ENCODE peak calls at places on chromosomes 5 and 9, in eight cellular contexts. One of them, this sample, is unnamed.
A peak's percentile ranks its signal among the peaks of the same experiment; 100 is the strongest.

GRCh38 chr5:153719324-153719723 is 228.9 kb downstream of the GRIA1 start:
- DNase-seq in putamen: no peak
- DNase-seq in activated gamma-delta T cell: no peak
- DNase-seq in epithelial cell of prostate: no peak
- DNase-seq in T follicular helper cell: no peak
- DNase-seq in ELR: no peak
- DNase-seq in pulmonary artery endothelial cell: no peak
- DNase-seq in activated T-helper 1 cell treated with Interleukin-2 at 50 U/mL for 16 hours: no peak
- DNase-seq in this sample: no peak

GRCh38 chr5:175589714-175590113 is 68.2 kb upstream of the HRH2 start:
- DNase-seq in ELR: no peak
- DNase-seq in pulmonary artery endothelial cell: no peak
- DNase-seq in T follicular helper cell: no peak
- DNase-seq in epithelial cell of prostate: no peak
- DNase-seq in activated gamma-delta T cell: no peak
- DNase-seq in putamen: no peak
- DNase-seq in activated T-helper 1 cell treated with Interleukin-2 at 50 U/mL for 16 hours: no peak
- DNase-seq in this sample: no peak

GRCh38 chr9:137453643-137454081 is 5.5 kb downstream of the NSMF start:
- DNase-seq in epithelial cell of prostate: no peak
- DNase-seq in putamen: no peak
- DNase-seq in pulmonary artery endothelial cell: peak; percentile 39
- DNase-seq in T follicular helper cell: peak; percentile 54
- DNase-seq in activated gamma-delta T cell: no peak
- DNase-seq in activated T-helper 1 cell treated with Interleukin-2 at 50 U/mL for 16 hours: peak; percentile 51
- DNase-seq in ELR: peak; percentile 67
- DNase-seq in this sample: peak; percentile 92

GRCh38 chr9:88816141-88816540 is 175.1 kb upstream of the S1PR3 start:
- DNase-seq in activated gamma-delta T cell: no peak
- DNase-seq in ELR: peak; percentile 86
- DNase-seq in T follicular helper cell: no peak
- DNase-seq in activated T-helper 1 cell treated with Interleukin-2 at 50 U/mL for 16 hours: no peak
- DNase-seq in putamen: no peak
- DNase-seq in epithelial cell of prostate: no peak
- DNase-seq in pulmonary artery endothelial cell: no peak
- DNase-seq in this sample: no peak

GRCh38 chr5:54654211-54654610 is 136.7 kb downstream of the SNX18 start:
- DNase-seq in T follicular helper cell: no peak
- DNase-seq in epithelial cell of prostate: no peak
- DNase-seq in ELR: no peak
- DNase-seq in pulmonary artery endothelial cell: no peak
- DNase-seq in activated T-helper 1 cell treated with Interleukin-2 at 50 U/mL for 16 hours: no peak
- DNase-seq in putamen: no peak
- DNase-seq in activated gamma-delta T cell: no peak
- DNase-seq in this sample: no peak

GRCh38 chr9:90825586-90825985 is 24.0 kb downstream of the SYK start:
- DNase-seq in activated T-helper 1 cell treated with Interleukin-2 at 50 U/mL for 16 hours: no peak
- DNase-seq in putamen: no peak
- DNase-seq in pulmonary artery endothelial cell: no peak
- DNase-seq in T follicular helper cell: no peak
- DNase-seq in activated gamma-delta T cell: no peak
- DNase-seq in epithelial cell of prostate: no peak
- DNase-seq in ELR: no peak
- DNase-seq in this sample: no peak

GRCh38 chr5:154415114-154415513 is 30.7 kb upstream of the SAP30L start:
- DNase-seq in pulmonary artery endothelial cell: no peak
- DNase-seq in activated gamma-delta T cell: no peak
- DNase-seq in T follicular helper cell: no peak
- DNase-seq in epithelial cell of prostate: no peak
- DNase-seq in ELR: no peak
- DNase-seq in putamen: no peak
- DNase-seq in activated T-helper 1 cell treated with Interleukin-2 at 50 U/mL for 16 hours: no peak
- DNase-seq in this sample: no peak

GRCh38 chr5:176391479-176391878 is 2.9 kb downstream of the HIGD2A start:
- DNase-seq in pulmonary artery endothelial cell: no peak
- DNase-seq in ELR: no peak
- DNase-seq in T follicular helper cell: no peak
- DNase-seq in activated gamma-delta T cell: no peak
- DNase-seq in epithelial cell of prostate: no peak
- DNase-seq in putamen: no peak
- DNase-seq in activated T-helper 1 cell treated with Interleukin-2 at 50 U/mL for 16 hours: no peak
- DNase-seq in this sample: peak; percentile 29

GRCh38 chr9:34049630-34050384 is 1.1 kb upstream of the UBAP2 start:
- DNase-seq in putamen: no peak
- DNase-seq in activated T-helper 1 cell treated with Interleukin-2 at 50 U/mL for 16 hours: no peak
- DNase-seq in pulmonary artery endothelial cell: no peak
- DNase-seq in activated gamma-delta T cell: no peak
- DNase-seq in epithelial cell of prostate: no peak
- DNase-seq in ELR: no peak
- DNase-seq in T follicular helper cell: no peak
- DNase-seq in this sample: no peak

GRCh38 chr5:154329062-154329461 is 116.7 kb upstream of the SAP30L start:
- DNase-seq in activated gamma-delta T cell: no peak
- DNase-seq in T follicular helper cell: no peak
- DNase-seq in putamen: no peak
- DNase-seq in ELR: no peak
- DNase-seq in epithelial cell of prostate: no peak
- DNase-seq in activated T-helper 1 cell treated with Interleukin-2 at 50 U/mL for 16 hours: no peak
- DNase-seq in pulmonary artery endothelial cell: no peak
- DNase-seq in this sample: no peak

GRCh38 chr5:147547730-147548129 is 37.9 kb upstream of the DPYSL3 start:
- DNase-seq in activated gamma-delta T cell: no peak
- DNase-seq in activated T-helper 1 cell treated with Interleukin-2 at 50 U/mL for 16 hours: no peak
- DNase-seq in putamen: no peak
- DNase-seq in epithelial cell of prostate: no peak
- DNase-seq in pulmonary artery endothelial cell: no peak
- DNase-seq in ELR: no peak
- DNase-seq in T follicular helper cell: no peak
- DNase-seq in this sample: no peak

GRCh38 chr5:478355-478981 is 35.5 kb downstream of the EXOC3 start:
- DNase-seq in putamen: no peak
- DNase-seq in pulmonary artery endothelial cell: no peak
- DNase-seq in T follicular helper cell: no peak
- DNase-seq in activated gamma-delta T cell: no peak
- DNase-seq in epithelial cell of prostate: no peak
- DNase-seq in activated T-helper 1 cell treated with Interleukin-2 at 50 U/mL for 16 hours: no peak
- DNase-seq in ELR: no peak
- DNase-seq in this sample: no peak

GRCh38 chr9:120563044-120563443 is 16.9 kb downstream of the CDK5RAP2 start:
- DNase-seq in epithelial cell of prostate: no peak
- DNase-seq in putamen: no peak
- DNase-seq in ELR: no peak
- DNase-seq in activated T-helper 1 cell treated with Interleukin-2 at 50 U/mL for 16 hours: no peak
- DNase-seq in T follicular helper cell: no peak
- DNase-seq in activated gamma-delta T cell: no peak
- DNase-seq in pulmonary artery endothelial cell: no peak
- DNase-seq in this sample: no peak

GRCh38 chr5:179375966-179376365 is 30.7 kb upstream of the ADAMTS2 start:
- DNase-seq in T follicular helper cell: no peak
- DNase-seq in ELR: no peak
- DNase-seq in putamen: no peak
- DNase-seq in epithelial cell of prostate: no peak
- DNase-seq in activated T-helper 1 cell treated with Interleukin-2 at 50 U/mL for 16 hours: no peak
- DNase-seq in pulmonary artery endothelial cell: no peak
- DNase-seq in activated gamma-delta T cell: no peak
- DNase-seq in this sample: peak; percentile 36

GRCh38 chr5:30030110-30030509 is 1163.4 kb upstream of the CDH6 start:
- DNase-seq in activated gamma-delta T cell: no peak
- DNase-seq in T follicular helper cell: no peak
- DNase-seq in epithelial cell of prostate: no peak
- DNase-seq in activated T-helper 1 cell treated with Interleukin-2 at 50 U/mL for 16 hours: no peak
- DNase-seq in putamen: no peak
- DNase-seq in ELR: no peak
- DNase-seq in pulmonary artery endothelial cell: no peak
- DNase-seq in this sample: no peak

GRCh38 chr5:161190778-161191177 is 338.8 kb upstream of the ATP10B start:
- DNase-seq in ELR: no peak
- DNase-seq in activated T-helper 1 cell treated with Interleukin-2 at 50 U/mL for 16 hours: no peak
- DNase-seq in putamen: no peak
- DNase-seq in epithelial cell of prostate: no peak
- DNase-seq in pulmonary artery endothelial cell: no peak
- DNase-seq in activated gamma-delta T cell: no peak
- DNase-seq in T follicular helper cell: no peak
- DNase-seq in this sample: no peak

GRCh38 chr5:180467989-180468731 is 26.0 kb upstream of the CNOT6 start:
- DNase-seq in pulmonary artery endothelial cell: no peak
- DNase-seq in T follicular helper cell: no peak
- DNase-seq in activated T-helper 1 cell treated with Interleukin-2 at 50 U/mL for 16 hours: no peak
- DNase-seq in activated gamma-delta T cell: no peak
- DNase-seq in epithelial cell of prostate: no peak
- DNase-seq in ELR: no peak
- DNase-seq in putamen: no peak
- DNase-seq in this sample: no peak

GRCh38 chr9:93642961-93643360 is 66.6 kb downstream of the PHF2 start:
- DNase-seq in activated gamma-delta T cell: no peak
- DNase-seq in epithelial cell of prostate: no peak
- DNase-seq in pulmonary artery endothelial cell: no peak
- DNase-seq in ELR: peak; percentile 76
- DNase-seq in putamen: no peak
- DNase-seq in T follicular helper cell: no peak
- DNase-seq in activated T-helper 1 cell treated with Interleukin-2 at 50 U/mL for 16 hours: no peak
- DNase-seq in this sample: no peak

GRCh38 chr5:71663570-71663969 is 55.5 kb upstream of the CARTPT start:
- DNase-seq in pulmonary artery endothelial cell: no peak
- DNase-seq in T follicular helper cell: no peak
- DNase-seq in activated T-helper 1 cell treated with Interleukin-2 at 50 U/mL for 16 hours: no peak
- DNase-seq in epithelial cell of prostate: no peak
- DNase-seq in activated gamma-delta T cell: no peak
- DNase-seq in putamen: no peak
- DNase-seq in ELR: peak; percentile 15
- DNase-seq in this sample: no peak

GRCh38 chr5:117302949-117303348 is 728.3 kb upstream of the SEMA6A start:
- DNase-seq in activated T-helper 1 cell treated with Interleukin-2 at 50 U/mL for 16 hours: no peak
- DNase-seq in activated gamma-delta T cell: no peak
- DNase-seq in pulmonary artery endothelial cell: no peak
- DNase-seq in epithelial cell of prostate: no peak
- DNase-seq in T follicular helper cell: no peak
- DNase-seq in putamen: no peak
- DNase-seq in ELR: no peak
- DNase-seq in this sample: no peak

GRCh38 chr9:96139592-96140251 is 162.3 kb downstream of the HSD17B3 start:
- DNase-seq in epithelial cell of prostate: no peak
- DNase-seq in pulmonary artery endothelial cell: no peak
- DNase-seq in T follicular helper cell: no peak
- DNase-seq in activated gamma-delta T cell: no peak
- DNase-seq in activated T-helper 1 cell treated with Interleukin-2 at 50 U/mL for 16 hours: no peak
- DNase-seq in putamen: no peak
- DNase-seq in ELR: peak; percentile 66
- DNase-seq in this sample: no peak

GRCh38 chr5:179820483-179821297 is at the start of gene SQSTM1:
- DNase-seq in putamen: peak; percentile 89
- DNase-seq in pulmonary artery endothelial cell: peak; percentile 37
- DNase-seq in epithelial cell of prostate: no peak
- DNase-seq in T follicular helper cell: peak; percentile 71
- DNase-seq in activated gamma-delta T cell: peak; percentile 74
- DNase-seq in activated T-helper 1 cell treated with Interleukin-2 at 50 U/mL for 16 hours: peak; percentile 77
- DNase-seq in ELR: peak; percentile 81
- DNase-seq in this sample: peak; percentile 96

GRCh38 chr9:36903541-36904435 is 130.3 kb downstream of the PAX5 start:
- DNase-seq in putamen: no peak
- DNase-seq in pulmonary artery endothelial cell: peak; percentile 58
- DNase-seq in T follicular helper cell: no peak
- DNase-seq in epithelial cell of prostate: no peak
- DNase-seq in activated T-helper 1 cell treated with Interleukin-2 at 50 U/mL for 16 hours: no peak
- DNase-seq in ELR: peak; percentile 85
- DNase-seq in activated gamma-delta T cell: no peak
- DNase-seq in this sample: no peak

GRCh38 chr5:95838001-95838520 is 15.5 kb upstream of the GLRX start:
- DNase-seq in epithelial cell of prostate: no peak
- DNase-seq in putamen: no peak
- DNase-seq in ELR: no peak
- DNase-seq in T follicular helper cell: no peak
- DNase-seq in activated gamma-delta T cell: no peak
- DNase-seq in activated T-helper 1 cell treated with Interleukin-2 at 50 U/mL for 16 hours: no peak
- DNase-seq in pulmonary artery endothelial cell: no peak
- DNase-seq in this sample: no peak

GRCh38 chr5:110803467-110804326 is 64.9 kb downstream of the SLC25A46 start:
- DNase-seq in activated T-helper 1 cell treated with Interleukin-2 at 50 U/mL for 16 hours: no peak
- DNase-seq in epithelial cell of prostate: peak; percentile 68
- DNase-seq in pulmonary artery endothelial cell: no peak
- DNase-seq in activated gamma-delta T cell: no peak
- DNase-seq in ELR: no peak
- DNase-seq in T follicular helper cell: no peak
- DNase-seq in putamen: no peak
- DNase-seq in this sample: no peak

GRCh38 chr5:53090229-53090628 is 19.3 kb downstream of the MOCS2 start:
- DNase-seq in putamen: no peak
- DNase-seq in T follicular helper cell: no peak
- DNase-seq in ELR: no peak
- DNase-seq in pulmonary artery endothelial cell: no peak
- DNase-seq in activated T-helper 1 cell treated with Interleukin-2 at 50 U/mL for 16 hours: no peak
- DNase-seq in activated gamma-delta T cell: no peak
- DNase-seq in epithelial cell of prostate: no peak
- DNase-seq in this sample: no peak

GRCh38 chr5:50684721-50685120 is 18.3 kb downstream of the PARP8 start:
- DNase-seq in epithelial cell of prostate: no peak
- DNase-seq in putamen: no peak
- DNase-seq in ELR: no peak
- DNase-seq in T follicular helper cell: no peak
- DNase-seq in pulmonary artery endothelial cell: no peak
- DNase-seq in activated T-helper 1 cell treated with Interleukin-2 at 50 U/mL for 16 hours: no peak
- DNase-seq in activated gamma-delta T cell: no peak
- DNase-seq in this sample: no peak

GRCh38 chr5:115816226-115817042 is at the start of gene CDO1:
- DNase-seq in ELR: peak; percentile 68
- DNase-seq in epithelial cell of prostate: no peak
- DNase-seq in activated T-helper 1 cell treated with Interleukin-2 at 50 U/mL for 16 hours: no peak
- DNase-seq in activated gamma-delta T cell: peak; percentile 13
- DNase-seq in putamen: peak; percentile 86
- DNase-seq in pulmonary artery endothelial cell: no peak
- DNase-seq in T follicular helper cell: no peak
- DNase-seq in this sample: peak; percentile 83

GRCh38 chr5:139061856-139062255 is 136.3 kb downstream of the SIL1 start:
- DNase-seq in pulmonary artery endothelial cell: no peak
- DNase-seq in T follicular helper cell: no peak
- DNase-seq in activated gamma-delta T cell: no peak
- DNase-seq in activated T-helper 1 cell treated with Interleukin-2 at 50 U/mL for 16 hours: no peak
- DNase-seq in putamen: peak; percentile 10
- DNase-seq in ELR: no peak
- DNase-seq in epithelial cell of prostate: no peak
- DNase-seq in this sample: no peak

GRCh38 chr9:116605904-116606341 is 81.2 kb upstream of the TRIM32 start:
- DNase-seq in putamen: no peak
- DNase-seq in T follicular helper cell: no peak
- DNase-seq in ELR: no peak
- DNase-seq in pulmonary artery endothelial cell: no peak
- DNase-seq in epithelial cell of prostate: no peak
- DNase-seq in activated gamma-delta T cell: no peak
- DNase-seq in activated T-helper 1 cell treated with Interleukin-2 at 50 U/mL for 16 hours: no peak
- DNase-seq in this sample: no peak

GRCh38 chr5:3209918-3210317 is 385.7 kb upstream of the IRX1 start:
- DNase-seq in activated gamma-delta T cell: no peak
- DNase-seq in ELR: no peak
- DNase-seq in pulmonary artery endothelial cell: no peak
- DNase-seq in T follicular helper cell: no peak
- DNase-seq in epithelial cell of prostate: no peak
- DNase-seq in activated T-helper 1 cell treated with Interleukin-2 at 50 U/mL for 16 hours: no peak
- DNase-seq in putamen: no peak
- DNase-seq in this sample: no peak

GRCh38 chr9:116349684-116350083 is 196.1 kb downstream of the PAPPA start:
- DNase-seq in epithelial cell of prostate: no peak
- DNase-seq in putamen: no peak
- DNase-seq in pulmonary artery endothelial cell: no peak
- DNase-seq in activated gamma-delta T cell: no peak
- DNase-seq in ELR: no peak
- DNase-seq in activated T-helper 1 cell treated with Interleukin-2 at 50 U/mL for 16 hours: no peak
- DNase-seq in T follicular helper cell: no peak
- DNase-seq in this sample: no peak

GRCh38 chr9:133706651-133707050 is 31.5 kb downstream of the SARDH start:
- DNase-seq in pulmonary artery endothelial cell: no peak
- DNase-seq in activated T-helper 1 cell treated with Interleukin-2 at 50 U/mL for 16 hours: no peak
- DNase-seq in activated gamma-delta T cell: no peak
- DNase-seq in epithelial cell of prostate: no peak
- DNase-seq in T follicular helper cell: no peak
- DNase-seq in ELR: no peak
- DNase-seq in putamen: no peak
- DNase-seq in this sample: peak; percentile 74

GRCh38 chr5:40521925-40522324 is 157.8 kb upstream of the PTGER4 start:
- DNase-seq in epithelial cell of prostate: no peak
- DNase-seq in pulmonary artery endothelial cell: no peak
- DNase-seq in T follicular helper cell: no peak
- DNase-seq in ELR: no peak
- DNase-seq in putamen: no peak
- DNase-seq in activated gamma-delta T cell: no peak
- DNase-seq in activated T-helper 1 cell treated with Interleukin-2 at 50 U/mL for 16 hours: no peak
- DNase-seq in this sample: no peak

This sample was measured in kidney.